ENCODE peak calls at places on chromosomes 4 and X, in four cellular contexts. T, Q, P and B are unnamed samples.

GRCh38 chr4:1039493-1040343 is 28.3 kb downstream of the FGFRL1 start:
- DNase-seq in Q (no peak), T (no peak), P (no peak), B (no peak)

GRCh38 chrX:41302293-41302868 is 31.6 kb upstream of the DDX3X start:
- DNase-seq in Q (no peak), T (no peak), P (no peak), B (no peak)

GRCh38 chr4:16169491-16169890 is 56.8 kb downstream of the TAPT1 start:
- DNase-seq in T (no peak), Q (no peak), P (no peak), B (no peak)

GRCh38 chrX:14125451-14125850 is 95.8 kb upstream of the GEMIN8 start:
- DNase-seq in P (no peak), T (no peak), Q (no peak), B (no peak)

GRCh38 chrX:136115124-136115908 is 32.0 kb upstream of the FHL1 start:
- DNase-seq in P (no peak), T (no peak), Q (peak), B (no peak)

GRCh38 chr4:4599886-4600285 is 58.0 kb upstream of the STX18 start:
- DNase-seq in P (no peak), Q (no peak), T (no peak), B (no peak)

GRCh38 chrX:130529531-130529930 is 127.7 kb downstream of the RBMX2 start:
- DNase-seq in Q (no peak), T (no peak), P (no peak), B (no peak)

GRCh38 chr4:13875160-13875559 is 247.6 kb upstream of the BOD1L1 start:
- DNase-seq in T (no peak), P (no peak), Q (no peak), B (no peak)

GRCh38 chr4:184845367-184846011 is 19.7 kb upstream of the ACSL1 start:
- DNase-seq in T (no peak), Q (peak), P (no peak), B (no peak)

GRCh38 chrX:39998636-39999406 is 98.9 kb downstream of the BCOR start:
- DNase-seq in P (no peak), T (no peak), Q (no peak), B (no peak)

GRCh38 chr4:77699731-77700210 is 94.2 kb downstream of the CXCL13 start:
- DNase-seq in T (peak), P (peak), Q (peak), B (peak)

GRCh38 chr4:88765729-88766128 is 68.1 kb upstream of the NAP1L5 start:
- DNase-seq in T (no peak), Q (peak), P (no peak), B (no peak)

GRCh38 chr4:4327652-4328121 is 37.6 kb downstream of the ZBTB49 start:
- DNase-seq in P (peak), T (peak), Q (no peak), B (peak)

GRCh38 chr4:63232058-63232457 is 1177.2 kb downstream of the TECRL start:
- DNase-seq in Q (no peak), P (no peak), T (no peak), B (no peak)

GRCh38 chr4:136713140-136713539 is 819.2 kb downstream of the PCDH18 start:
- DNase-seq in Q (no peak), T (no peak), P (no peak), B (no peak)
- TF ChIP-seq CTCF in Q (no peak), T (peak), P (no peak), B (peak)

DNA sequence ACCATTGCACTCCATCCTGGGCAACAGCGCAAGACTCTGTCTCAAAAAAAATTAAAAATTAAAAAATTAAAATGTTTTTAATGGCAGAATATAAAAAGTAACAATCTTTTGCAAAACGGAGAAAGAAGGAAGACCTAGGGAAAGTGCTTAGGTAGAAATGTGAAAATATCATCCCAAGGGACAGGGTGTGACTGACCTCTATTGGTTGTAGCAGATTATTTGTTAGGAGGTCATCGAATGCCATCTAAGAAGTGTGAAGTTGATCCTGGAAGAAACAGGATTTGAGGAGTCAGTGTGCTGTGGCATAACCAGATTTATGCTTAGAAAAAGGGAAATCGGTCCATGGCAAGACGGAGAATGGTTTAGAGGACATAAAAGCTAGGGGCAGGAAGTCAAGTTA is 18.1 kb upstream of the C4orf36 start:
- DNase-seq in Q (no peak), P (no peak), T (no peak), B (no peak)
- TF ChIP-seq CTCF in Q (no peak), P (no peak), T (peak), B (peak)

GRCh38 chr4:119209586-119209985 is 2.9 kb upstream of the USP53 start:
- DNase-seq in Q (no peak), T (no peak), P (no peak), B (no peak)

GRCh38 chr4:119210760-119211159 is 1.8 kb upstream of the USP53 start:
- DNase-seq in T (no peak), Q (no peak), P (no peak), B (no peak)

GRCh38 chr4:119212251-119212963 is at the start of gene USP53:
- DNase-seq in T (peak), P (peak), Q (peak), B (peak)

GRCh38 chr4:119211856-119212250 is 660 bp upstream of the USP53 start:
- DNase-seq in Q (no peak), P (no peak), T (no peak), B (no peak)

DNA sequence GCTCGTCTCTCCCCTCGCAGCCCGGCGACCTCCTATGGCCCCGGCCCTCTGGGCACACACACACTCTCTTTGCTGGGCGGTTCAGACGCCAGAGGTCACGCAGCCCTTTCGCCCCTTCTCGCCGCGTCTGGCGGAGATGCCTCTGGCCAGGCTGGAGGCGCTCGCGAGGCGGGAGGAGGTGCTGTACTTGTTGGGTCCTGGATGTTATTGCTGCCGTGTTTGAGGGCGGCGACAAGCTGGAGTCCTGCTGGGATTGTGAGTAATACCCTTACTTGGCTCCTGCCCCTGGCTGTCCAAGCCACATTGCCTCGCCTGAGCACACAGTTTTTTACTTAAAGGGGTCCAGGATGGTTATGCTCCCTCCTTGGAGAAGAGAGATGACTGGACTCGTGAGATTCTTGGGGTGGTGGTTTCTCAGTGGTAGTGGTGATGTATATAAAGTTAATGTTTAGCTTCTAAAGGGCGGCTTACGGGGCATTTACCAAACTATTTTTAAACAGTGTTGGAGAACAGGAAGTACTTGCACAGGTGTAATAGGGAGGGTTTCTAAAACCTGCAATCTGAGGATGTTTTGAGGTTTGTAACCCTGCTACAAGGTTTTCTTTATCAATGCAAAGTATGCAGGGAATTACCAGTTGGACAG is 572 bp downstream of the USP53 start:
- DNase-seq in T (peak), Q (peak), P (peak), B (peak)
- TF ChIP-seq CTCF in T (peak), Q (peak), P (no peak), B (peak)

GRCh38 chr4:96531836-96532235 is 691.9 kb downstream of the PDHA2 start:
- DNase-seq in Q (no peak), T (no peak), P (no peak), B (no peak)
- TF ChIP-seq CTCF in Q (no peak), T (no peak), P (no peak), B (no peak)

GRCh38 chrX:5233830-5234229 is 994.8 kb downstream of the NLGN4X start:
- DNase-seq in T (no peak), P (no peak), Q (no peak), B (no peak)

GRCh38 chrX:5236749-5237148 is 991.9 kb downstream of the NLGN4X start:
- DNase-seq in Q (no peak), T (no peak), P (no peak), B (no peak)

DNA sequence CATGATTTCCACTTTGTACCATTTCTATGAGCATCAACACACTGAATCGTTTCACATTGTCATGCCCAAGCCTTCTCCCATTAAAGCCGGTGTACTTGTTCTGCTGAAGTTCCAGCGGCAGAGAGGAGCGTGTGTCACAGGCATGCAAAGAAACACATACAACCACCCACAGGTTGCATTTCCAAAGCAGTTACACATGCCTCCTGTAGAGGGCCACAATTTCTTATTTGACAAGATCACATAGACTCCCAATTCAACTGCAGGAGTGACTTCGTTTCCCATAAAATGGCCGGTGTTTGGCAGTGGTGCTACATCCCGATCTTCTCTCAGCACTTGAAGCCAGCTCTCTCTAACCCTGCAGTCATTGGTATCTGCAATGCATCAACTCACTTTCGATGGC is 992.6 kb downstream of the NLGN4X start:
- DNase-seq in T (peak), P (no peak), Q (no peak), B (no peak)
- TF ChIP-seq CTCF in T (peak), P (peak), Q (no peak), B (no peak)

DNA sequence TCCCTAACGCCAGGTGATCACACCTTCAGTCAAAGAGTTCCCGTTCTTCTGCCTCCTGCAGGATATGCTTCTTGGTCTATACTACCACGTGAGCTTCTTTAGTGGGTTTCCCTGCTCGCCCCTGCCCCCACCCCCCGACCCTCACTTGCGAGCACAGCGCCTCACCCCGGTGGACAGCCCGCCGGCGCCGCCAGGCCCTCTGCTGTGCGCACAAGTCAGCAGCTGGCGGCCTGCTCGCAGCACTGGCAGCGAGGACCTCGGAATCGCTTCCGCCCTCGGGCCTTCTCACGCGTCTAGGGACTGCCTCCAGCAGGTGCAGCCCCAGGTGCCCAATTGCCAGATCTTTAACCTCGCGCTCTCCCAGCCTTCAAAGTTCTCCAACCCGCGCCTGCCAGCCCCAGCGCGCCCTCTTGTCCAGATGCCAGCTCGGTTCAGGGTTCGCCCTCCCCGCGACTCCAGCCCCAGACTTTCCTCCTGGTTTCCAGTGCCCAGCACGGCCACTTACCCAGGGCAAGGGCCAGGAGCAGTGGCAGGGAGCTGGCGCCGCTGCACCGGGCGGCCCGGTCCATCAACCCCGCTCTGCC is 474 bp downstream of the BTC start:
- DNase-seq in Q (no peak), T (peak), P (peak), B (peak)
- TF ChIP-seq CTCF in Q (peak), T (no peak), P (no peak), B (no peak)

GRCh38 chr4:84582302-84582987 is 482 bp upstream of the CDS1 start:
- DNase-seq in Q (peak), T (peak), P (peak), B (peak)

GRCh38 chr4:84579410-84579791 is 3.5 kb upstream of the CDS1 start:
- DNase-seq in Q (no peak), P (no peak), T (no peak), B (no peak)

GRCh38 chr4:84573738-84574720 is 8.9 kb upstream of the CDS1 start:
- DNase-seq in Q (no peak), T (no peak), P (no peak), B (no peak)

GRCh38 chr4:84582988-84583870 is at the start of gene CDS1:
- DNase-seq in P (peak), Q (no peak), T (peak), B (peak)

GRCh38 chr4:84578540-84579409 is 4.2 kb upstream of the CDS1 start:
- DNase-seq in T (peak), Q (peak), P (no peak), B (peak)
- TF ChIP-seq CTCF in T (peak), Q (peak), P (peak), B (peak)

GRCh38 chrX:124097116-124097515 is 135.6 kb downstream of the STAG2 start:
- DNase-seq in T (no peak), P (no peak), Q (no peak), B (no peak)

GRCh38 chrX:124098089-124098488 is 136.6 kb downstream of the STAG2 start:
- DNase-seq in T (peak), Q (peak), P (no peak), B (no peak)

DNA sequence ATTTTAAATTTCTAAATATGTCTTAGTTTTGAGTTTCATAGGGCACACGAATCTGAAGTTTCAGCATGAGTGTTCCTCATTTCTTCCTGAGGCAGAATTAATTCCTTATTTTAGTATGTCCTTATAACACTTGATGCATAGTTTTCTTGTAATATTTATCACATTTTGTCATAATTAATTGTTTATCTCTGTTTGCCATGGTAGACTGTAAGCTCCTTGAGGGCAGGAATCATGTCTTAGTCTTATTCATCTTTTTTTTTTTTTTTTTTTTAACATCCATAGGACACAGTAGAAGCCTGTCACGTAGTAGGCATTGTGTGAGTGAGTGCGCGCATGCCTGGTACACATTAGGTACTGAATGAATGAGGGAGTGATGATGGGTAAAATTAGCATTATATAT is 131.7 kb downstream of the STAG2 start:
- DNase-seq in P (no peak), Q (no peak), T (no peak), B (no peak)
- TF ChIP-seq CTCF in P (no peak), Q (no peak), T (no peak), B (no peak)

DNA sequence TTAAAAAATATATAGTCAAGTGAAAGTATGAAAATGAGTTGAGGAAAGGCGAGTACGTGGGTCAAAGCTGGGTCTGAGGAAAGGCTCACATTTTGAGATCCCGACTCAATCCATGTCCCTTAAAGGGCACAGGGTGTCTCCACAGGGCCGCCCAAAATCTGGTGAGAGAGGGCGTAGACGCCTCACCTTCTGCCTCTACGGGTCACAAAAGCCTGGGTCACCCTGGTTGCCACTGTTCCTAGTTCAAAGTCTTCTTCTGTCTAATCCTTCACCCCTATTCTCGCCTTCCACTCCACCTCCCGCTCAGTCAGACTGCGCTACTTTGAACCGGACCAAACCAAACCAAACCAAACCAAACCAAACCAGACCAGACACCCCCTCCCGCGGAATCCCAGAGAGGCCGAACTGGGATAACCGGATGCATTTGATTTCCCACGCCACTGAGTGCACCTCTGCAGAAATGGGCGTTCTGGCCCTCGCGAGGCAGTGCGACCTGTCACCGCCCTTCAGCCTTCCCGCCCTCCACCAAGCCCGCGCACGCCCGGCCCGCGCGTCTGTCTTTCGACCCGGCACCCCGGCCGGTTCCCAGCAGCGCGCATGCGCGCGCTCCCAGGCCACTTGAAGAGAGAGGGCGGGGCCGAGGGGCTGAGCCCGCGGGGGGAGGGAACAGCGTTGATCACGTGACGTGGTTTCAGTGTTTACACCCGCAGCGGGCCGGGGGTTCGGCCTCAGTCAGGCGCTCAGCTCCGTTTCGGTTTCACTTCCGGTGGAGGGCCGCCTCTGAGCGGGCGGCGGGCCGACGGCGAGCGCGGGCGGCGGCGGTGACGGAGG is at the start of gene FMR1:
- DNase-seq in Q (peak), P (peak), T (peak), B (peak)
- TF ChIP-seq CTCF in Q (no peak), P (no peak), T (no peak), B (no peak)

GRCh38 chr4:168551945-168552695 is 55.3 kb downstream of the PALLD start:
- DNase-seq in Q (no peak), P (no peak), T (no peak), B (no peak)
- TF ChIP-seq CTCF in Q (no peak), P (no peak), T (peak), B (peak)